ENCODE peak calls at places on chromosome 15, in eight cellular contexts. J, G, E, U, V, T, Y and Z are unnamed samples.

GRCh38 chr15:80031841-80032240 is 27.6 kb upstream of the ZFAND6 start:
- DNase-seq in J (peak), G (no peak), E (peak), U (no peak), V (no peak), T (no peak), Y (no peak), Z (no peak)

GRCh38 chr15:90018216-90018831 is 17.2 kb downstream of the ZNF710 start:
- DNase-seq in J (no peak), G (no peak), E (peak), U (no peak), V (no peak), T (no peak), Y (no peak), Z (no peak)

GRCh38 chr15:100141304-100142080 is 200.3 kb downstream of the ADAMTS17 start:
- DNase-seq in J (no peak), G (no peak), E (no peak), U (no peak), V (no peak), T (no peak), Y (no peak), Z (no peak)

GRCh38 chr15:57220220-57220619 is 156.1 kb upstream of the CGNL1 start:
- DNase-seq in J (no peak), G (no peak), E (no peak), U (peak), V (no peak), T (peak), Y (no peak), Z (no peak)

GRCh38 chr15:99566157-99566900 is 545 bp downstream of the MEF2A start:
- DNase-seq in J (no peak), G (peak), E (no peak), U (peak), V (no peak), T (no peak), Y (peak), Z (no peak)

GRCh38 chr15:48617619-48618018 is 27.9 kb downstream of the FBN1 start:
- DNase-seq in J (no peak), G (no peak), E (peak), U (peak), V (no peak), T (peak), Y (peak), Z (peak)

GRCh38 chr15:55789066-55789660 is 46.2 kb upstream of the PRTG start:
- DNase-seq in J (no peak), G (peak), E (peak), U (peak), V (no peak), T (no peak), Y (no peak), Z (no peak)

GRCh38 chr15:70111203-70112017 is 13.7 kb upstream of the TLE3 start:
- DNase-seq in J (no peak), G (no peak), E (peak), U (peak), V (peak), T (peak), Y (no peak), Z (no peak)

GRCh38 chr15:90082140-90082713 is 20.0 kb downstream of the IDH2 start:
- DNase-seq in J (no peak), G (no peak), E (no peak), U (no peak), V (no peak), T (no peak), Y (no peak), Z (no peak)

GRCh38 chr15:73632670-73633058 is 525 bp downstream of the NPTN start:
- DNase-seq in J (no peak), G (no peak), E (no peak), U (no peak), V (peak), T (no peak), Y (no peak), Z (no peak)

GRCh38 chr15:34773916-34774315 is 19.1 kb upstream of the GJD2 start:
- DNase-seq in J (no peak), G (no peak), E (no peak), U (no peak), V (no peak), T (no peak), Y (no peak), Z (no peak)

GRCh38 chr15:77851696-77852095 is 219.0 kb upstream of the LINGO1 start:
- DNase-seq in J (no peak), G (no peak), E (no peak), U (no peak), V (no peak), T (no peak), Y (no peak), Z (no peak)

GRCh38 chr15:78761020-78761419 is 50.2 kb downstream of the ADAMTS7 start:
- DNase-seq in J (no peak), G (no peak), E (no peak), U (no peak), V (no peak), T (no peak), Y (no peak), Z (no peak)

GRCh38 chr15:82986442-82986780 is 401 bp downstream of the RAMAC start:
- DNase-seq in J (no peak), G (no peak), E (no peak), U (no peak), V (no peak), T (no peak), Y (peak), Z (no peak)

GRCh38 chr15:59366368-59367021 is 6.2 kb downstream of the MYO1E start:
- DNase-seq in J (no peak), G (no peak), E (no peak), U (peak), V (no peak), T (no peak), Y (no peak), Z (no peak)

GRCh38 chr15:92409006-92409405 is 15.3 kb downstream of the ST8SIA2 start:
- DNase-seq in J (no peak), G (no peak), E (no peak), U (no peak), V (no peak), T (no peak), Y (no peak), Z (no peak)

GRCh38 chr15:67528536-67528935 is 7.6 kb downstream of the C15orf61 start:
- DNase-seq in J (no peak), G (no peak), E (no peak), U (no peak), V (no peak), T (no peak), Y (no peak), Z (no peak)

GRCh38 chr15:100060276-100060926 is 281.4 kb downstream of the ADAMTS17 start:
- DNase-seq in J (no peak), G (no peak), E (no peak), U (no peak), V (no peak), T (no peak), Y (peak), Z (no peak)

GRCh38 chr15:63791236-63791635 is 42.5 kb downstream of the HERC1 start:
- DNase-seq in J (no peak), G (no peak), E (no peak), U (peak), V (no peak), T (peak), Y (no peak), Z (no peak)

GRCh38 chr15:35519536-35520149 is 26.3 kb downstream of the DPH6 start:
- DNase-seq in J (peak), G (peak), E (no peak), U (peak), V (no peak), T (peak), Y (no peak), Z (peak)

GRCh38 chr15:31598620-31599019 is 272.0 kb downstream of the KLF13 start:
- DNase-seq in J (peak), G (no peak), E (no peak), U (no peak), V (no peak), T (no peak), Y (no peak), Z (no peak)